ENCODE peak calls at places on chromosomes 1 and 21, in nine cellular contexts. X is HFF-Myc, A is lower leg skin, M is bronchial epithelial cell, K is BJ, L is body of pancreas, Y is tibial artery, D is ovary, R is GM23338. O is an unnamed sample.

GRCh38 chr21:38756746-38757145 is 49.0 kb upstream of the ETS2 start:
- DNase-seq in D (no peak), R (no peak), A (no peak), K (peak; percentile 73), Y (no peak), L (no peak), X (no peak), M (no peak), O (peak; percentile 34)

GRCh38 chr1:200081151-200081981 is 53.9 kb downstream of the NR5A2 start:
- DNase-seq in Y (no peak), X (no peak), L (no peak), A (no peak), K (no peak), R (peak; percentile 74), D (no peak), M (no peak), O (no peak)

GRCh38 chr1:45883633-45884032 is 80.2 kb downstream of the MAST2 start:
- DNase-seq in Y (no peak), L (no peak), A (no peak), D (no peak), M (no peak), X (no peak), K (no peak), R (no peak), O (no peak)

GRCh38 chr1:24694380-24694843 is 50.8 kb upstream of the CLIC4 start:
- DNase-seq in K (no peak), R (no peak), D (no peak), X (peak; percentile 69), Y (no peak), L (no peak), A (no peak), M (no peak), O (no peak)

GRCh38 chr1:217244946-217245345 is 385.9 kb downstream of the GPATCH2 start:
- DNase-seq in K (no peak), R (no peak), M (no peak), X (no peak), A (no peak), L (no peak), D (no peak), Y (no peak), O (no peak)

GRCh38 chr1:45403298-45404079 is 63.2 kb upstream of the MUTYH start:
- DNase-seq in R (no peak), K (no peak), X (no peak), M (peak; percentile 82), A (no peak), Y (no peak), L (no peak), D (no peak), O (peak; percentile 87)

GRCh38 chr1:240776237-240776636 is 164.3 kb upstream of the GREM2 start:
- DNase-seq in M (peak; percentile 31), R (no peak), A (no peak), L (no peak), Y (no peak), K (no peak), X (no peak), D (no peak), O (peak; percentile 34)

GRCh38 chr1:70358921-70359564 is 4.5 kb upstream of the ANKRD13C start:
- DNase-seq in A (no peak), Y (no peak), M (peak; percentile 66), D (no peak), K (no peak), X (no peak), R (no peak), L (no peak), O (peak; percentile 45)

GRCh38 chr1:3923378-3924185 is 23.5 kb upstream of the C1orf174 start:
- DNase-seq in M (no peak), R (no peak), X (no peak), D (no peak), A (no peak), K (no peak), L (no peak), Y (no peak), O (no peak)

GRCh38 chr21:40770435-40771055 is 76.4 kb downstream of the DSCAM start:
- DNase-seq in A (peak; percentile 8), M (no peak), K (no peak), D (no peak), R (no peak), L (no peak), Y (no peak), X (no peak), O (no peak)

GRCh38 chr21:34336756-34337391 is 26.9 kb upstream of the KCNE2 start:
- DNase-seq in M (peak; percentile 68), K (peak; percentile 26), L (no peak), D (no peak), Y (peak; percentile 78), X (no peak), R (no peak), A (peak; percentile 74), O (peak; percentile 45)
- H3K4me3 ChIP-seq in M (no peak overlapping the region), K (no peak overlapping the region), L (no peak overlapping the region), D (no peak overlapping the region), Y (no peak overlapping the region), X (no peak overlapping the region), R (no peak overlapping the region), A (no peak overlapping the region), O (no peak overlapping the region)

DNA sequence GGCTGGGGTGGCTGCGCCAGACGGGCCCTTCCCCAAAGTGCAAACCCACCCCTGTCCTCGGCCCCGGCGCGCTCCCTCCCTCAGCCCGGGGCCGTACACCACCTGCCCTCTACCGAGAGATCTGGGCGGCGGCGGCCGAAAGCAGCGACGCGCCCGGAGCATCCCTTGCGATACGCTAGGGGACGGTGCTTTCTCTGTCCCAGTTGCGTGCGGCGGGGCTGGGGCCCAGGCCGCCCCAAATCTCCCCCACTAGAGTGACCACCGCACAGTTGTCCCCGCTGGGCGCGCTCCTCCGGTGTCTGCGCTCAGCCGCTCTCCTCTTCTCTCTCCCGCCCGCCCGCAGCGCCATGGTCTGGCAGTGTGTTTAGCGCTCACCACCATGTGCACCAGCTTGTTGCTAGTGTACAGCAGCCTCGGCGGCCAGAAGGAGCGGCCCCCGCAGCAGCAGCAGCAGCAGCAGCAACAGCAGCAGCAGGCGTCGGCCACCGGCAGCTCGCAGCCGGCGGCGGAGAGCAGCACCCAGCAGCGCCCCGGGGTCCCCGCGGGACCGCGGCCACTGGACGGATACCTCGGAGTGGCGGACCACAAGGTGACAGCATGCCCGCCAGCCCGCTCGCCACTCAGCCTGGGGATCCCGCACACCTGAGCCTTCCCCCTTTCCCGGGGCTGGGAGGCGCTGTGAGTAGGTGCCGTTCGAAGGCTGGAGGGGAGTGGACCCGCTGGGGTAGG is 1.0 kb downstream of the ST6GALNAC5 start:
- DNase-seq in Y (peak; percentile 70), R (peak; percentile 83), D (peak; percentile 64), X (no peak), A (no peak), K (no peak), M (no peak), L (peak; percentile 14), O (peak; percentile 23)
- TF ChIP-seq CTCF in Y (no peak), R (no peak), D (peak; percentile 13), X (peak; percentile 4), A (no peak), K (peak; percentile 40), M (no peak), L (no peak), O (no peak)

GRCh38 chr1:117633936-117634335 is 28.1 kb downstream of the TENT5C start:
- DNase-seq in L (no peak), R (no peak), X (no peak), D (no peak), K (no peak), A (peak; percentile 68), Y (no peak), M (no peak), O (no peak)
- H3K4me3 ChIP-seq in L (no peak overlapping the region), R (no peak overlapping the region), X (no peak overlapping the region), D (no peak overlapping the region), K (no peak overlapping the region), A (no peak overlapping the region), Y (no peak overlapping the region), M (no peak overlapping the region), O (no peak overlapping the region)

GRCh38 chr1:228478912-228479665 is 8.1 kb upstream of the RNF187 start:
- DNase-seq in K (no peak), M (no peak), X (no peak), R (peak; percentile 77), L (no peak), Y (no peak), D (no peak), A (peak; percentile 80), O (no peak)
- TF ChIP-seq CTCF in K (no peak), M (no peak), X (no peak), R (no peak), L (no peak), Y (no peak), D (no peak), A (no peak), O (no peak)

DNA sequence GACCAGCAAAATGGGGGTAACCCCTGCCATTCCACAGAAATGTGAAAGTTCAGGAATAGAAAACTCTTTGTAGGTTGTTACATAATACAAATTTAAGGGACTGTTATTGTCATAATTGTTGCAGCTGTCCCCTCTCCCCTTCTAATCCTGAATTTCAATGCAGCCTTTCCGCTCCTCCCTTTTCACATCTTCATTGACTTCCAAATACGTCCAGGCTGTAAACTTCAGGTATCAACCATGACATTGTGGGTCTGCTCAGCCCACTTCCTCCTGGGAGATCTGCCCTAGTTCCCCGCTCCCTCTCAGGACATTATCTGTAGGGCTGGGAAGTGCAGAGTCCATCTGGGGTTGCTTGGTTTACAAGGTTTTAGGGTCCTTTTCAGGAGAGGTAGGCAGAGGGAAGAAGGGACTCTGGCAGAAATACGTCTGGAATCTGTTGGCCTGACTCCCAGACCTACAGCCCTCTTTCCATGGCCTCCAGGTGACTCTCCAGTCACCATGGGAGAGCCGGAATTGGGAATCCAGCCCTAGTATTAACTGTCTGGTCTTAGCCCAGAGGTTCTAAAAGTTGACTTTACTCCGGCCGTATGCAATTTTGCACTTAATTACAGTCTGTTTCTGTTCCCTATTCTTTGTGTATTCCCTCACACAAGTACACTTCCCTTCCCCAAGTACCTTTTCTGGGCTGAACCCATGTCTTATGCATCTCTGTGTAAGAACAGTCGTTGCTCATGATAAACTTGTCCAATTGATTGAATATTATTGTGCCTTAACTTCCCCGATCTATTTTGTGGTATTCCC is 4.7 kb upstream of the DENND2D start:
- DNase-seq in A (no peak), D (no peak), K (no peak), X (no peak), Y (no peak), M (no peak), L (no peak), R (no peak), O (no peak)
- H3K4me3 ChIP-seq in A (no peak overlapping the region), D (no peak overlapping the region), K (no peak overlapping the region), X (no peak overlapping the region), Y (peak overlapping the region; percentile 74), M (no peak overlapping the region), L (peak overlapping the region; percentile 94), R (peak overlapping the region; percentile 53), O (no peak overlapping the region)

DNA sequence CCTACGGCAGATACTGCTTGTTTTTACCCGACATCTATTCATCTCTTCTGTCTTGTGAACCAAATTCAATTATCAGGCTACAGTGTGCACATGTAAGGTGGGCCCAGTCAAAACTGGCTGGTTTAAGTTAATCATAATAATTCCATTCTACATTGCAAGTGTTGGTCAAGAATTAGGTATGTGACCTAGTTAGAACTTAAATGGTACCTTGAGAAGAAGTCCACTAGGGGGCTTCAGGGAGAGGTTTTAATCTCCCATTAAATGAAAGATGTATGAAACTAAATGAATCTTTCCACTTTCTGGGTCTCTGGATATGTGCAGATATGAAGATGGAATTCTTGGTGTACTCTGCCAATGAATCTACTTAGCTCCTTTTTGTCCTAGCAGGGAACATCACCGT is 187.1 kb downstream of the CDC42BPA start:
- DNase-seq in M (peak; percentile 36), A (no peak), Y (no peak), L (peak; percentile 5), R (peak; percentile 49), X (peak; percentile 6), K (peak; percentile 3), D (no peak), O (peak; percentile 30)
- TF ChIP-seq CTCF in M (peak; percentile 15), A (no peak), Y (peak; percentile 47), L (peak; percentile 39), R (peak; percentile 74), X (peak; percentile 48), K (peak; percentile 62), D (peak; percentile 17), O (peak; percentile 29)

O was measured in epithelial cell of esophagus.